ENCODE peak calls at places on chromosomes 6 and 20, in eight cellular contexts. W is GM23248, J is HCT116, G is hepatocyte, T is BE2C, S is SK-N-SH, N is ovary, U is stomach. Y is an unnamed sample. For H3K4me1 and H3K27me3, the result is how much of the 10 kb centered on the place peaks cover.

GRCh38 chr20:10247440-10247839 is 28.8 kb downstream of the SNAP25 start:
- DNase-seq in W (no peak), J (no peak), G (no peak), T (no peak), S (no peak), N (no peak), U (no peak), Y (no peak)

GRCh38 chr6:6131492-6132109 is 124.9 kb upstream of the NRN1 start:
- DNase-seq in W (peak), J (peak), G (peak), T (no peak), S (peak), N (no peak), U (no peak), Y (peak)

GRCh38 chr6:56370591-56371198 is 123.3 kb upstream of the COL21A1 start:
- DNase-seq in W (peak), J (no peak), G (peak), T (peak), S (peak), N (peak), U (no peak), Y (no peak)

GRCh38 chr6:73901986-73902385 is 206.0 kb downstream of the CD109 start:
- DNase-seq in W (no peak), J (no peak), G (no peak), T (no peak), S (no peak), N (no peak), U (no peak), Y (no peak)

GRCh38 chr6:136186363-136186762 is 63.7 kb downstream of the MTFR2 start:
- DNase-seq in W (no peak), J (no peak), G (no peak), T (no peak), S (no peak), N (no peak), U (no peak), Y (no peak)

GRCh38 chr6:117496383-117496990 is 14.0 kb downstream of the DCBLD1 start:
- DNase-seq in W (peak), J (no peak), G (no peak), T (no peak), S (no peak), N (no peak), U (no peak), Y (no peak)

GRCh38 chr20:9409352-9409751 is 105.0 kb upstream of the LAMP5 start:
- DNase-seq in W (peak), J (no peak), G (no peak), T (no peak), S (no peak), N (no peak), U (no peak), Y (no peak)

GRCh38 chr6:82955841-82956240 is 109.8 kb downstream of the UBE3D start:
- DNase-seq in W (peak), J (no peak), G (no peak), T (no peak), S (no peak), N (no peak), U (no peak), Y (no peak)

GRCh38 chr6:137496392-137496767 is 2.2 kb upstream of the OLIG3 start:
- DNase-seq in W (no peak), J (no peak), G (no peak), T (no peak), S (no peak), N (no peak), U (no peak), Y (no peak)

GRCh38 chr6:35905841-35906498 is 14.9 kb downstream of the SRPK1 start:
- DNase-seq in W (no peak), J (no peak), G (no peak), T (no peak), S (no peak), N (no peak), U (no peak), Y (no peak)

GRCh38 chr6:7086488-7086887 is 21.3 kb upstream of the RREB1 start:
- DNase-seq in W (peak), J (no peak), G (no peak), T (no peak), S (no peak), N (peak), U (peak), Y (peak)

GRCh38 chr6:170178561-170179477 is 112.1 kb downstream of the DLL1 start:
- DNase-seq in W (peak), J (no peak), G (no peak), T (no peak), S (peak), N (no peak), U (peak), Y (no peak)

GRCh38 chr6:35919827-35920751 is 809 bp downstream of the SRPK1 start:
- DNase-seq in W (peak), J (no peak), G (peak), T (peak), S (peak), N (no peak), U (peak), Y (peak)

GRCh38 chr6:132464538-132465256 is 48.2 kb downstream of the STX7 start:
- DNase-seq in W (peak), J (no peak), G (peak), T (no peak), S (no peak), N (no peak), U (no peak), Y (no peak)

GRCh38 chr6:78268591-78268990 is 598.8 kb upstream of the IRAK1BP1 start:
- DNase-seq in W (no peak), J (no peak), G (no peak), T (no peak), S (no peak), N (no peak), U (no peak), Y (no peak)

GRCh38 chr20:4522310-4522709 is 199.4 kb upstream of the PRND start:
- DNase-seq in W (no peak), J (no peak), G (no peak), T (no peak), S (no peak), N (no peak), U (no peak), Y (no peak)

GRCh38 chr20:23094213-23094896 is 8.2 kb upstream of the CD93 start:
- DNase-seq in W (no peak), J (no peak), G (no peak), T (no peak), S (no peak), N (no peak), U (no peak), Y (no peak)

GRCh38 chr6:25703005-25703404 is 51.0 kb downstream of the SCGN start:
- DNase-seq in W (no peak), J (no peak), G (no peak), T (no peak), S (no peak), N (no peak), U (no peak), Y (no peak)

GRCh38 chr6:82410151-82410621 is 46.6 kb downstream of the TPBG start:
- DNase-seq in W (peak), J (no peak), G (no peak), T (no peak), S (no peak), N (no peak), U (no peak), Y (no peak)

GRCh38 chr6:37794825-37795224 is 24.7 kb upstream of the ZFAND3 start:
- DNase-seq in W (peak), J (no peak), G (no peak), T (no peak), S (no peak), N (no peak), U (no peak), Y (no peak)

GRCh38 chr6:149484733-149485700 is at the start of gene ZC3H12D:
- DNase-seq in W (peak), J (peak), G (peak), T (no peak), S (no peak), N (no peak), U (peak), Y (peak)

GRCh38 chr6:39347906-39348585 is 25.5 kb upstream of the KCNK16 start:
- DNase-seq in W (peak), J (peak), G (peak), T (peak), S (peak), N (peak), U (peak), Y (peak)

GRCh38 chr6:167679791-167680604 is 146.7 kb upstream of the AFDN start:
- DNase-seq in W (no peak), J (no peak), G (no peak), T (no peak), S (no peak), N (no peak), U (no peak), Y (no peak)

GRCh38 chr6:167678102-167679101 is 148.3 kb upstream of the AFDN start:
- DNase-seq in W (no peak), J (no peak), G (peak), T (peak), S (peak), N (peak), U (peak), Y (no peak)

GRCh38 chr6:167677422-167677789 is 149.3 kb upstream of the AFDN start:
- DNase-seq in W (no peak), J (no peak), G (no peak), T (no peak), S (no peak), N (no peak), U (no peak), Y (no peak)

GRCh38 chr6:167680605-167681149 is 146.0 kb upstream of the AFDN start:
- DNase-seq in W (no peak), J (no peak), G (no peak), T (no peak), S (no peak), N (no peak), U (no peak), Y (no peak)

GRCh38 chr6:167679137-167679736 is 147.5 kb upstream of the AFDN start:
- DNase-seq in W (no peak), J (no peak), G (peak), T (no peak), S (no peak), N (no peak), U (no peak), Y (no peak)
- H3K4me3 ChIP-seq in W (no peak), J (no peak), G (peak), T (no peak), S (no peak), N (no peak), U (no peak), Y (no peak)

DNA sequence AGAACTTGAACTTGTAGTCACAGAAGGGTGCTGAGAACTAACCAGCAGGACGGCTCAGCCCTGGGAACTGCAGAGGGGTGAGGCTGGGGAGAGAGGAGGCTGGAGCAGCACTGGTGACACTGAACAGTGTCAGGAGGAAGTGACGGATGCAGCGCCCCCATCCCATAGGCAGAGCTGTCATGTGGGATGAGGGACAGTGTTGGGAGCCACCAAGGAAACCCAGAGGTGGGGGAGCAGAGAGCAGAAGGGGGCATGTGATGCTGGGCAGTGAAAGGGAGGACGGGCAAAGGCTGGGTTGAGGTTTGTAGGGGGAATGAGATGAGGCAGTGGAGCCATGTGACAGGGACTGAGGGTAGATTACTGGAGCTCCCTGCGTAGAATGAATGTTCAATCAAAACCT is 2.1 kb downstream of the HLA-DPB1 start:
- DNase-seq in W (no peak), J (no peak), G (no peak), T (no peak), S (no peak), N (no peak), U (no peak), Y (no peak)
- H3K4me1 ChIP-seq in W (under half), J (under half), G (under half), T (under half), S (under half), N (under half), U (under half), Y (under half)

DNA sequence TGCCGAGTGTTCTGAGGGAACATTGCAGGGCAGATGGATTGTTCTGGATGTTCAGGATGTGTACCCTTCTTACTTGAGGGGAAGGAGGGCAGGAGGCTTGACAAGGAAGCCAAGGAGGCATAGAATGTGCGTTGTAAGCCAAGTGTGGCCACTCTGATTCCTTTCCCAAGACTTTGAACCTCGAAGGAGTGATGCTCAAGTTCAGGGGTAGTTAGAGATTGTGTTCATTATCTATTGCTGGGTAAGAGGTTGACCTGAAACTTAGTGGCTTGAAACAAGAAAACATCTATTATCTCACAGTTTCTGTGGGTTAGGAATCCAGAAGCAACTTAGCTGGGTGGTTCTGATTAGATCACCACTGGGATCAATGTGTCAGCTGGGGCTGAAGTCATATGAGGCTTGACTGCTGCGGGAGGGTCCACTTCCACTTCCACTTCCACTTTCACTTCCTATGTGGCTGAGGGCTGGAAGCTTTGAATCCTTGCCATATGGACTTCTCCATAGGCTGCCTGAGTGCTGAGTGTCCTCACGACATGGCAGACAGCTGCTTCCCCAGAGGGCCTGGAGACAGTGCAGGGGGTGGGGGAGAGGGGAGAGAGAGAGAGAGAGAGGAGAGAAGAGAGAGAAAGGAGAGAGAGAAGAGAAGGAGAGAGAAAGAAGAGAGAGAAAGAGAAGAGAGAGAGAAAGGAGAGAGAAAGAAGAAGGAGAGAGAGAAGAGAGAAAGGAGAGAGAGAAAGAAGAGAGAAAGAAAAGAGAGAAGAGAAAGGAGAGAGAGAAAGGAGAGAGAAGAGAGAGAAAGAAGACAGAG is 6.9 kb upstream of the CD40 start:
- DNase-seq in W (no peak), J (no peak), G (no peak), T (no peak), S (no peak), N (peak), U (no peak), Y (no peak)
- H3K27me3 ChIP-seq in W (under half), J (under half), G (half or more), T (under half), S (under half), N (under half), U (under half), Y (under half)

DNA sequence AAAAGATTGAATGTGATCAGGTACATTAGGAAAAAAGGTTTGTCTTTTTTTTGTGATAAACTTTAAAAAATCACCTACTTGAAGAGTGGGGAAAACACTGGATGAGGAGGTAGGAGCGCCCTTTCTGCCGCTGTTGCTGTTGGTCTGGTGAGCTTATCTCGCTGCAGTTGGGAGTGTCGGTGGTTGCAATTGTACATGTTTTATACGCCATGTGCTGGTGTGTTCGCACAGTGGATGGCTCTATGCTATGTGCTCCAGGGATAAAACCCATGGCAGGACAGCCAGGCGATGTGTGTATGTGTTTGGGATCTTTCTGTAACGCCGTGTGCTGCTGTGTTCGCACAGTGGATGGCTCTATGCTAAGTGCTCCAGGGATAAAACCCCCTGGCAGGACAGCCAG is 1.7 kb downstream of the SLC22A3 start:
- DNase-seq in W (no peak), J (no peak), G (no peak), T (no peak), S (no peak), N (no peak), U (no peak), Y (no peak)
- H3K4me3 ChIP-seq in W (no peak), J (no peak), G (peak), T (no peak), S (no peak), N (peak), U (peak), Y (no peak)

GRCh38 chr6:51738614-51739013 is 348.8 kb downstream of the PKHD1 start:
- DNase-seq in W (no peak), J (no peak), G (no peak), T (no peak), S (no peak), N (no peak), U (no peak), Y (no peak)
- H3K4me1 ChIP-seq in W (under half), J (under half), G (under half), T (under half), S (under half), N (under half), U (under half), Y (under half)

GRCh38 chr20:46629341-46629740 is 21.9 kb downstream of the SLC13A3 start:
- DNase-seq in W (no peak), J (no peak), G (no peak), T (no peak), S (no peak), N (no peak), U (no peak), Y (no peak)

GRCh38 chr20:46625875-46626373 is 25.3 kb downstream of the SLC13A3 start:
- DNase-seq in W (no peak), J (no peak), G (no peak), T (no peak), S (no peak), N (no peak), U (no peak), Y (no peak)

GRCh38 chr20:46624941-46625340 is 26.3 kb downstream of the SLC13A3 start:
- DNase-seq in W (no peak), J (no peak), G (no peak), T (no peak), S (no peak), N (no peak), U (no peak), Y (no peak)

GRCh38 chr20:46627251-46627650 is 24.0 kb downstream of the SLC13A3 start:
- DNase-seq in W (no peak), J (no peak), G (no peak), T (no peak), S (no peak), N (no peak), U (no peak), Y (no peak)

DNA sequence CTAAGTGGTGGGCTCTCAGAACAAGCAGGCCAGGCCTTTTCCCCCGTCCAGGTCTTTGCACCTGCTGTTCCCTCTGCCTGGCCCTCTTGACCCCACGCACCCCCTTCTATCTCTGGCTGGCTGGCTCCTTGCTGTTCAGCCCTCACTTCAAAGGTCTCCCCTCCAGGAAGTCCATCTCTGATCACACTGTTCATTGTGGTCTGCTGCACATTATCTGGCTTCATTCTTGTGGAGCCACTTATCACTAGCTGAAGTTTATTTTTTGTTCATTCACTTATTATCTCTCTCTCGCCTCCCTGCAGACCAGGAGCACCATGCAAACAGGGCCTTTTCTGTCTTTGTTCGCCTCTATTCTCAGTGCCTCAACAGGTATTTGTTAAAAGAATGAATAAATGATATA is 24.5 kb downstream of the SLC13A3 start:
- DNase-seq in W (no peak), J (no peak), G (no peak), T (no peak), S (no peak), N (no peak), U (no peak), Y (no peak)
- H3K27me3 ChIP-seq in W (under half), J (under half), G (under half), T (under half), S (under half), N (under half), U (under half), Y (under half)

GRCh38 chr6:113772961-113773360 is 84.2 kb upstream of the MARCKS start:
- DNase-seq in W (no peak), J (no peak), G (no peak), T (no peak), S (no peak), N (no peak), U (no peak), Y (no peak)

GRCh38 chr6:113779656-113780055 is 77.5 kb upstream of the MARCKS start:
- DNase-seq in W (no peak), J (no peak), G (no peak), T (no peak), S (no peak), N (no peak), U (no peak), Y (no peak)

GRCh38 chr6:113777601-113778000 is 79.5 kb upstream of the MARCKS start:
- DNase-seq in W (no peak), J (no peak), G (no peak), T (no peak), S (no peak), N (no peak), U (no peak), Y (no peak)

GRCh38 chr6:113774122-113774835 is 82.9 kb upstream of the MARCKS start:
- DNase-seq in W (peak), J (peak), G (peak), T (no peak), S (no peak), N (no peak), U (no peak), Y (no peak)

DNA sequence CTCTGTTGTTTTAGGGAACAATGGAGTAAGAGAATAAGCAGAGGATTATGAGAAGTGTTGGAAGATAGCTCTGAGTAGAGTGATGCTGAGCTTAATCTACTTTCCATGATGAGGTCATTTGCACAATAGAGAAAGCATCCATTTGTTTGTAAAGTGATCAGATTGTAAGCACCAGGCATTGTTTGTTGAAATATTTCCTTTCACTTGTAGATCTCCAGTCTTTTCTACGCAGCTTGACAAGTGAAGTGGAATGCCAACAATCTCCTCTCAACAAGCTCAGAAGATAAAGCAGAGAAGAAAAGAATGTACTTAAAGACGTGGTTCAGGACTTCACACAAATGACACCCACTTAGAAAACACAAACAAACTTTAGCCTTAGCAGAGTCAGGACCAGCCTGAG is 80.1 kb upstream of the MARCKS start:
- DNase-seq in W (no peak), J (no peak), G (no peak), T (no peak), S (no peak), N (no peak), U (no peak), Y (no peak)
- H3K4me3 ChIP-seq in W (no peak), J (no peak), G (no peak), T (no peak), S (no peak), N (no peak), U (no peak), Y (no peak)

DNA sequence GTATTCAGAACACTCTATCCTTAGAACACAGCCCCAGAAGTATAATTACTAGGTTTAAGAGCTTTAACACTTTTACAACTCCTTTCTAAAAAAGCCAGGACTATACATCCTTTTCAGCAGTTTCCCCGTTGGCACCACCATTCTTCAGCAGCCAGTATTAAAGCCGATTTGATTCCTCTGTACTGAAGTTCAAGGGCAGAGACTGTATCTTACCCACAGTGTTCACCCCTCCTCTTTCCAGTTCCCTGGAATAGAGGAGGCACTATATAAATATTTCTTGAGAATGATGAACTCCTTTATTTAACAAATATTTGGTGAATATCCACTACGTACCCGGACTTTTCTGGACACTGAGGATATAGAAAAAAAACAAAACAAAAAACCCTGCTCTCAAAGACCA is 15.8 kb downstream of the SEC63 start:
- DNase-seq in W (no peak), J (no peak), G (no peak), T (no peak), S (no peak), N (no peak), U (no peak), Y (no peak)
- H3K4me1 ChIP-seq in W (under half), J (under half), G (under half), T (under half), S (under half), N (under half), U (under half), Y (under half)

Y was measured in naive thymus-derived CD4-positive, alpha-beta T cell.